ENCODE peak calls at places on chromosomes 16 and 17, in four cellular contexts. W is A549, G is MCF 10A, U is Peyer's patch. D is an unnamed sample.

GRCh38 chr16:10989494-10989893 is 45.1 kb downstream of the CLEC16A start:
- DNase-seq in U (no peak), G (no peak), W (no peak), D (no peak)

GRCh38 chr16:24013054-24013636 is 177.4 kb downstream of the PRKCB start:
- DNase-seq in G (no peak), U (no peak), W (no peak), D (no peak)

GRCh38 chr17:73029941-73030340 is 62.5 kb downstream of the SLC39A11 start:
- DNase-seq in W (no peak), U (no peak), G (no peak), D (no peak)

GRCh38 chr17:16917995-16918394 is 53.9 kb downstream of the TNFRSF13B start:
- DNase-seq in G (no peak), U (no peak), W (no peak), D (no peak)

GRCh38 chr16:16075463-16076399 is 126.3 kb downstream of the ABCC1 start:
- DNase-seq in G (no peak), W (no peak), U (no peak), D (no peak)

GRCh38 chr16:46765050-46765449 is 16.9 kb upstream of the MYLK3 start:
- DNase-seq in U (no peak), W (no peak), G (peak; percentile 21), D (peak; percentile 28)

GRCh38 chr17:35433075-35433894 is 985 bp upstream of the SLFN12 start:
- DNase-seq in G (peak; percentile 98), U (no peak), W (peak; percentile 87), D (peak; percentile 99)

GRCh38 chr16:88069397-88070168 is 118.3 kb downstream of the BANP start:
- DNase-seq in W (no peak), G (no peak), U (peak; percentile 39), D (no peak)

GRCh38 chr16:87178977-87179376 is 138.2 kb downstream of the C16orf95 start:
- DNase-seq in W (no peak), U (no peak), G (peak; percentile 71), D (no peak)

GRCh38 chr16:74713325-74713724 is 12.7 kb upstream of the MLKL start:
- DNase-seq in W (no peak), U (peak; percentile 37), G (no peak), D (no peak)

GRCh38 chr16:34078697-34079096 is 619.3 kb downstream of the TP53TG3F start:
- DNase-seq in G (no peak), U (no peak), W (no peak), D (peak; percentile 32)

GRCh38 chr16:68756250-68757051 is 19.4 kb downstream of the CDH1 start:
- DNase-seq in U (peak; percentile 78), W (no peak), G (peak; percentile 97), D (peak; percentile 75)

GRCh38 chr17:50495217-50495823 is 12.9 kb upstream of the MYCBPAP start:
- DNase-seq in W (no peak), G (no peak), U (no peak), D (no peak)

GRCh38 chr17:17140590-17140980 is 65.5 kb downstream of the PLD6 start:
- DNase-seq in G (peak; percentile 46), U (no peak), W (peak; percentile 70), D (peak; percentile 45)

GRCh38 chr16:53967172-53967571 is 263.2 kb downstream of the FTO start:
- DNase-seq in G (no peak), U (no peak), W (no peak), D (no peak)

GRCh38 chr17:2906907-2907306 is 110.7 kb downstream of the RAP1GAP2 start:
- DNase-seq in W (no peak), G (no peak), U (no peak), D (no peak)

GRCh38 chr17:63035695-63036094 is 69.7 kb downstream of the TANC2 start:
- DNase-seq in W (no peak), U (no peak), G (no peak), D (no peak)

GRCh38 chr16:27221576-27222498 is 18.5 kb downstream of the KDM8 start:
- DNase-seq in U (no peak), W (no peak), G (no peak), D (no peak)

GRCh38 chr17:57559226-57559625 is 185.9 kb downstream of the CCDC182 start:
- DNase-seq in G (no peak), W (no peak), U (no peak), D (no peak)

DNA sequence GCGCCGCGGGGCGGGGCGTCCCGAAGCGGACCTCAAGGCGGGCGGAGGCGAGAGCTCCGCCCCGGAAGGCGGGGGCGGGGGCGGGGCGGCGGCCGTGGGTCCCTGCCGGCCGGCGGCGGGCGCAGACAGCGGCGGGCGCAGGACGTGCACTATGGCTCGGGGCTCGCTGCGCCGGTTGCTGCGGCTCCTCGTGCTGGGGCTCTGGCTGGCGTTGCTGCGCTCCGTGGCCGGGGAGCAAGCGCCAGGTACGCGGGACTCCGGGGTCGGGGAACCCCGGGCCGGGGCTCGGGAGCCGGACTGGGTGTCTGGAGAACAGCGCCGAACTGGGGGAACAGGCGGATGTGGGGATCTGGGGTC is at the start of gene TNFRSF12A:
- DNase-seq in U (peak; percentile 91), W (peak; percentile 64), G (peak; percentile 80), D (no peak)
- TF ChIP-seq CTCF in U (no peak), W (no peak), G (no peak), D (no peak)

GRCh38 chr17:21001111-21001812 is 41.5 kb downstream of the USP22 start:
- DNase-seq in U (peak; percentile 39), G (no peak), W (no peak), D (no peak)
- TF ChIP-seq CTCF in U (no peak), G (no peak), W (no peak), D (no peak)

DNA sequence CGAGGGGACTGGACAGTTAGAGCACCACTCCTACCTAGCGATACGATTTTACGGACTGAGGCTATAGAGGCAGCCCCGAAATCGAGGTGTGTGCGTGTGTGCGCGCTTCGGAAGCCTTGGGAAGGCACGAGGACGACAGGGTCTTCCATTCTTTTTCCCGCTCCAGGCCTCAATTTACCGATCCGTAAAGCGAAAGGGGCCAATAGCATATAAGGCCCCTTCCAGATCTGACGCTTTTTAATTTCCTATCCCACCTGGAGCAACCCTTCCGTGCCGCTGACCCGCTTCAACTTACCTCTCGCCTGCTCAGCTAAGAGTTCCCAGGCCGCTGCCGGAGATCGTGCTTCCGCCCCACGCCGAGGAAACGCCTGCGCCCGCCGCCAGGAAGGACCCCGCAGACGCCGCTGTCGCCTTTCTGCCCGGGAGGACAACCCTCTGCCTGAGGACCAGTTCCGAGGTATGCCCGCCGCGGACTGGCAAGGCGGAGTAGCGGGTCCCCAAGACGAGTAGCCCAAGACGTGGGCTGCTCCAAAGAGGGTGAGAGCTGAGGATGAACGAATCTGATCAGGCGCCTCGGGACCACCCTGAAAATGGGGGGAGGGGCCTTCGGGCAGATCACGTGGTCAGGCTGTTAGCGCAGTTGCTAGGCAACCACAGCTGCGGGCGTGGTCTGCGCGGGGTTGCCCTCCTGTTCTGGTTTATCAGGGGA is at the start of gene EFTUD2:
- DNase-seq in W (peak; percentile 94), U (peak; percentile 94), G (peak; percentile 87), D (peak; percentile 53)
- TF ChIP-seq CTCF in W (no peak), U (no peak), G (no peak), D (no peak)

GRCh38 chr16:4116328-4117249 is at the start of gene ADCY9:
- DNase-seq in G (peak; percentile 62), U (peak; percentile 86), W (peak; percentile 86), D (peak; percentile 12)
- TF ChIP-seq CTCF in G (no peak), U (no peak), W (no peak), D (no peak)

GRCh38 chr16:31356566-31357323 is 1.8 kb downstream of the ITGAX start:
- DNase-seq in G (no peak), W (no peak), U (no peak), D (no peak)
- TF ChIP-seq CTCF in G (no peak), W (no peak), U (no peak), D (no peak)

GRCh38 chr17:41580244-41580575 is 6.5 kb downstream of the KRT14 start:
- DNase-seq in U (no peak), G (no peak), W (no peak), D (no peak)

GRCh38 chr17:41578971-41579370 is 7.1 kb upstream of the KRT9 start:
- DNase-seq in G (no peak), W (no peak), U (no peak), D (no peak)

GRCh38 chr17:41578538-41578937 is 6.7 kb upstream of the KRT9 start:
- DNase-seq in W (no peak), U (no peak), G (no peak), D (no peak)

GRCh38 chr17:41580651-41581365 is 5.9 kb downstream of the KRT14 start:
- DNase-seq in W (no peak), G (peak; percentile 48), U (no peak), D (no peak)

DNA sequence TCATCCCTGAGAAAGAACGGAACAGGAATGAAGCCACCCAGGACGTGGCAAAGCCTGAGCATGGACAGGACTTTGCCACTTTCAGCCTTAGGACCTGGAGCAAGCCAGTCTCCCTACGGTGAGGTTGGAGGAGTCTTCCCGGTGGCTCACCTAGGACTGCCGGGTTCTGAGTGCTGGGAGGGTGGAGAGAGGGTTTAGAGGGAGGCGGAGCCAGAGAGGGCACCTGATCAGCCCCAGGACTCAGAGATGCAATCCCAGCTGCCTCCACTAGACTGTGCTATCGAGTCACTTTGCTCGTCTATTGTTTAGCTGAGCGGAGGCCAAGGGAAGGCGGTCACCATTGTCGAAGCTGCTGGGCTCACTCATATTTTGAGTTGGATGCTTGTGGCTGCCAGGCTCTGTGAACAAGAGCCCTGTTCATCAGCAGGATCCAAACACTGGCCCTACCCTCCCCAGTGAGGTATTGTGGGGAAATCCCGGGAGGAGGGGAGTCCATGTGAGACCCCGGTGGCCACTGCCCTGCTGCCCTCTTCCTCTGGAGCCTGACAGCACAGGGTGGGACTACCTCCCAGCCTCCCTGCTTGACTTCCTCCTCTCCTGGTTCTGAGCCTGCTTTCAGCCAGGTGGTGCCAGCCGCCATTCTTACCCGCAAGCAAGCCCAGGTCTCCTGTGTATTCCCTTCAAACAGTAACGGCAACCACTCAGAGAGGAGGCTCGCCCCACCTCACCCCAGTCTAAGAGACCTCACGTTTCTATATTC is 7.0 kb downstream of the KRT14 start:
- DNase-seq in G (peak; percentile 96), W (peak; percentile 98), U (peak; percentile 91), D (peak; percentile 43)
- TF ChIP-seq CTCF in G (peak; percentile 87), W (peak; percentile 69), U (no peak), D (peak; percentile 93)

GRCh38 chr16:50819706-50820105 is 77.8 kb downstream of the CYLD start:
- DNase-seq in W (no peak), U (no peak), G (no peak), D (no peak)

GRCh38 chr16:50818380-50818779 is 76.5 kb downstream of the CYLD start:
- DNase-seq in W (no peak), U (no peak), G (no peak), D (no peak)

GRCh38 chr16:50820225-50820624 is 78.3 kb downstream of the CYLD start:
- DNase-seq in G (no peak), W (no peak), U (no peak), D (no peak)

GRCh38 chr16:50822671-50823070 is 80.8 kb downstream of the CYLD start:
- DNase-seq in W (no peak), U (no peak), G (no peak), D (no peak)

DNA sequence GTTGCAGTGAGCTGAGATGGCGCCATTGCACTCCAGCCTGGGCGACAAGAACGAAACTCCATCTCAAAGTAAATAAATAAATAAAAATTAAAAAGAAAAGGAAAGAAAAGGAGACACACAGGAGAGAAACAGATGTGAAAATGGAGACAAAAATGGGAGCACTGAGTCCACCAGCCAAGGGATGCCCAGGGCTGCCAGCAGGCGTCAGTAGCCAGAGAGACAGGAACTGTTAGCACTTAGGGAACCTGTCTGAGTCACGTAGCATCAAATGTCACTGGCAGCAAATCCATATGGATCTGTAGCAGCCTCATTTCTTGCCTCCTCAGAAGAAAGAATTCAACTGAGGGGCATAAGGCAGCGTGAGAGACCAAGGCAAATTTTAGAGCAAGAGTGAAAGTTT is 79.7 kb downstream of the CYLD start:
- DNase-seq in G (peak; percentile 70), U (no peak), W (no peak), D (no peak)
- TF ChIP-seq CTCF in G (no peak), U (no peak), W (no peak), D (no peak)

GRCh38 chr17:13513039-13513405 is 88.7 kb downstream of the HS3ST3A1 start:
- DNase-seq in W (no peak), U (no peak), G (no peak), D (no peak)
- TF ChIP-seq CTCF in W (no peak), U (no peak), G (no peak), D (no peak)

D was measured in kidney epithelial cell.